ENCODE peak calls at places on chromosomes 12 and 14, in four cellular contexts. S is HepG2, D is H1, P is K562. X is an unnamed sample.
A peak's percentile ranks its signal among the peaks of the same experiment; 100 is the strongest.

GRCh38 chr12:124625867-124626675 is 58.7 kb upstream of the NCOR2 start:
- DNase-seq in P (peak; percentile 65), S (peak; percentile 16), D (no peak), X (peak; percentile 76)

GRCh38 chr14:50395448-50395847 is 1.2 kb downstream of the CDKL1 start:
- DNase-seq in P (peak; percentile 6), D (no peak), S (no peak), X (no peak)

GRCh38 chr12:132251741-132252490 is 77.5 kb downstream of the GALNT9 start:
- DNase-seq in P (no peak), D (no peak), S (no peak), X (no peak)

GRCh38 chr12:26122681-26123481 is 2.0 kb downstream of the BHLHE41 start:
- DNase-seq in P (peak; percentile 34), S (no peak), D (no peak), X (peak; percentile 33)

GRCh38 chr14:39243831-39244230 is 10.1 kb downstream of the MIA2 start:
- DNase-seq in S (no peak), D (no peak), P (no peak), X (no peak)

GRCh38 chr14:53840444-53840843 is 116.2 kb downstream of the BMP4 start:
- DNase-seq in S (peak; percentile 35), P (no peak), D (no peak), X (peak; percentile 72)

GRCh38 chr12:128811806-128812205 is 12.0 kb downstream of the SLC15A4 start:
- DNase-seq in D (no peak), P (no peak), S (no peak), X (no peak)

GRCh38 chr14:105330491-105330895 is 15.9 kb downstream of the PACS2 start:
- DNase-seq in P (peak; percentile 42), S (no peak), D (no peak), X (no peak)

GRCh38 chr14:67547224-67547780 is 14.2 kb downstream of the PLEKHH1 start:
- DNase-seq in S (no peak), P (no peak), D (no peak), X (no peak)

GRCh38 chr12:30965613-30965985 is 39.1 kb downstream of the TSPAN11 start:
- DNase-seq in S (peak; percentile 41), P (peak; percentile 19), D (no peak), X (peak; percentile 41)

GRCh38 chr12:49764126-49764525 is 22.8 kb downstream of the TMBIM6 start:
- DNase-seq in D (no peak), P (no peak), S (no peak), X (no peak)

GRCh38 chr12:8664228-8664963 is 1.8 kb upstream of the MFAP5 start:
- DNase-seq in S (no peak), P (no peak), D (no peak), X (no peak)

DNA sequence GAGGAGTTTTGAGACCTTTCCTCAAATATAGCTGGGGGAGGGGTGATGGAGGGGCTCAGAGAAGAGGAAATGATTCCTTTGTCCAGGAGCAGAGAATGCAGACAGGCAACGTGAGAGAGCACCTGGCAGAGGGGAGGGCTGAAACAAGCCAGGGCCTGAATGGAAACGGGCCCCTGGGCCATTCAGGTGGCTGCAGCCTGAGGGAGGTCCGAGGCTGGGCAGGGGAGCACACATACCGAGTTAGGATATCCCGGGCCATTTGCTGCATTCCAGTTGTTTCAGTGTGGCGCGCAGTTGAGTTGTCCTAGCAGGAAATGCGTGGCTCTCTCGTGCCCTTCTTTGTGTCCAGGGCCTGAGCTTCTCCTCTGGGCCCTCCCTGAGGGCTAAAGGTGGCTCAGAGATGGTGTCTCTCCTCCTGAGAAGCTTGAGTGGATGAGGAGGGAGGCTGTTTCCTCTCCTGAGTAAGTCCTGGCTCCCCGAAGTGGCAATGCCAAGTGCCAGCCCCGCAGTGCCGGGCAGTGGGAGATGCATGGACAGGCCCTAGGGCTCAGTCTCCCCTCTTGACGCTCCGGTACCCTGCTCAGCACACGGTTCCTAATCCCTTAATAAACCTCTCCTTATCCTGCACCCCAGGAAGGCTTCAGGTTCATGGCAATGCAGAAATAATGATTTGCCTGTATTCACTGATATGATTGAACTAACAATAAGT is 85.5 kb upstream of the VRK1 start:
- DNase-seq in S (no peak), D (no peak), P (no peak), X (no peak)
- TF ChIP-seq CEBPB in S (no peak), D (no peak), P (no peak), X (no peak)

GRCh38 chr12:89731064-89731463 is 22.4 kb upstream of the ATP2B1 start:
- DNase-seq in P (no peak), D (no peak), S (no peak), X (no peak)
- TF ChIP-seq JUN in P (no peak), D (no peak), S (no peak), X (no peak)

DNA sequence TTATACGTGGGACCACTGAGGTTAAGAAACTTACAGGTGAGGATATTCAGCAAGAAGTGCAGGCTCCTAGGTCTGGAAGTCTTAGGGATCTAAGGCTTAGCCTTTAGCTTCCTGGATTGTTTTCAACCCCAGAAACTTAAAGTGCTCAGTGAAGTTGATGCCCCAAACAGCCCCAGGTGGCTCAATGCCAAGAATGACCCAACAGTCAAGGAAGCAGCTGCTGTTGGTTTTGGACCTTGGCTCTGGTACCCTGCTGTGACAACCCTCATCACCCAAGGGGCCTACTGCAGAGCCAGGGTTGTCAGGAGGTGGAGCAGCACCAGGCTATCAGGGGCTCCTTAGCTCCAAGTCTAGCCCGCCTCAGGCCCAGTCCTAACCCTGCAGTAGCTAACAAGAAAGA is 36.8 kb downstream of the VDR start:
- DNase-seq in P (no peak), S (no peak), D (no peak), X (no peak)
- TF ChIP-seq CEBPB in P (no peak), S (no peak), D (no peak), X (no peak)

GRCh38 chr14:65310568-65310967 is 102.0 kb upstream of the FUT8 start:
- DNase-seq in S (no peak), D (no peak), P (no peak), X (no peak)

GRCh38 chr14:65308536-65308935 is 104.0 kb upstream of the FUT8 start:
- DNase-seq in P (no peak), D (no peak), S (no peak), X (no peak)

GRCh38 chr14:65312859-65313258 is 99.7 kb upstream of the FUT8 start:
- DNase-seq in S (no peak), P (no peak), D (no peak), X (no peak)
- TF ChIP-seq JUN in S (no peak), P (no peak), D (no peak), X (no peak)

GRCh38 chr12:10361084-10361483 is 28.8 kb downstream of the KLRK1 start:
- DNase-seq in P (peak; percentile 45), S (no peak), D (peak; percentile 29), X (no peak)
- TF ChIP-seq CEBPB in P (no peak), S (no peak), D (no peak), X (no peak)